ENCODE peak calls at places on chromosome 10, in six cellular contexts. R is A549, Z is SK-N-SH, O is GM23338, B is HCT116, J is HepG2. D is an unnamed sample.

GRCh38 chr10:133405844-133406527 is 12.0 kb downstream of the MTG1 start:
- DNase-seq in R (no peak), O (no peak), Z (no peak), B (no peak), J (no peak), D (no peak)

GRCh38 chr10:11160982-11161554 is 143.4 kb downstream of the CELF2 start:
- DNase-seq in J (no peak), O (no peak), R (no peak), Z (no peak), B (no peak), D (no peak)

GRCh38 chr10:27660268-27660667 is 85.4 kb downstream of the MKX start:
- DNase-seq in Z (no peak), J (no peak), O (no peak), R (no peak), B (no peak), D (no peak)

GRCh38 chr10:50397312-50398140 is 146.2 kb upstream of the ASAH2 start:
- DNase-seq in R (no peak), O (no peak), Z (no peak), J (peak), B (no peak), D (no peak)

GRCh38 chr10:3825862-3826351 is 40.9 kb upstream of the KLF6 start:
- DNase-seq in B (no peak), R (no peak), O (no peak), Z (no peak), J (no peak), D (no peak)

GRCh38 chr10:125125951-125126735 is 34.2 kb downstream of the CTBP2 start:
- DNase-seq in R (no peak), B (no peak), J (no peak), Z (no peak), O (no peak), D (no peak)

GRCh38 chr10:52950578-52950977 is 178.0 kb upstream of the MBL2 start:
- DNase-seq in O (peak), B (no peak), J (peak), R (no peak), Z (no peak), D (no peak)

GRCh38 chr10:821322-821721 is 110.2 kb downstream of the LARP4B start:
- DNase-seq in R (no peak), O (no peak), Z (no peak), B (no peak), J (no peak), D (no peak)

GRCh38 chr10:36026656-36027390 is 384.7 kb upstream of the FZD8 start:
- DNase-seq in O (no peak), J (no peak), B (no peak), Z (no peak), R (no peak), D (no peak)

GRCh38 chr10:32072025-32072787 is 16.0 kb upstream of the KIF5B start:
- DNase-seq in J (no peak), Z (no peak), O (peak), R (no peak), B (no peak), D (no peak)

GRCh38 chr10:125054216-125054615 is 106.1 kb downstream of the CTBP2 start:
- DNase-seq in B (no peak), J (no peak), R (no peak), O (no peak), Z (no peak), D (no peak)

GRCh38 chr10:64209574-64209973 is 688.4 kb downstream of the REEP3 start:
- DNase-seq in J (no peak), R (no peak), B (peak), O (no peak), Z (no peak), D (no peak)

GRCh38 chr10:101780818-101781654 is 2.2 kb downstream of the NPM3 start:
- DNase-seq in B (peak), Z (peak), O (peak), R (peak), J (peak), D (peak)

GRCh38 chr10:56728349-56728748 is 367.3 kb upstream of the ZWINT start:
- DNase-seq in O (no peak), Z (no peak), R (no peak), B (no peak), J (no peak), D (no peak)

GRCh38 chr10:103881420-103882284 is 26.3 kb upstream of the SH3PXD2A start:
- DNase-seq in J (no peak), B (no peak), Z (no peak), R (no peak), O (no peak), D (no peak)

GRCh38 chr10:132838346-132838970 is 52.5 kb upstream of the NKX6-2 start:
- DNase-seq in J (no peak), B (no peak), R (no peak), Z (no peak), O (no peak), D (no peak)

GRCh38 chr10:129605986-129606518 is 139.0 kb downstream of the MGMT start:
- DNase-seq in Z (no peak), J (no peak), B (no peak), O (no peak), R (no peak), D (no peak)

GRCh38 chr10:29596826-29597225 is 37.9 kb downstream of the SVIL start:
- DNase-seq in R (no peak), O (no peak), B (no peak), Z (no peak), J (no peak), D (no peak)

GRCh38 chr10:33117816-33118215 is 159.8 kb upstream of the ITGB1 start:
- DNase-seq in J (no peak), R (no peak), O (no peak), Z (no peak), B (no peak), D (no peak)
- TF ChIP-seq REST in J (no peak), R (no peak), O (no peak), Z (no peak), B (no peak), D (no peak)

GRCh38 chr10:116721048-116721897 is 21.1 kb downstream of the HSPA12A start:
- DNase-seq in Z (no peak), J (peak), B (no peak), R (no peak), O (no peak), D (no peak)
- TF ChIP-seq CTCF in Z (no peak), J (no peak), B (no peak), R (no peak), O (no peak), D (no peak)

GRCh38 chr10:118543714-118544400 is 51.6 kb downstream of the PRLHR start:
- DNase-seq in B (peak), O (peak), Z (peak), J (peak), R (peak), D (no peak)
- TF ChIP-seq REST in B (no peak), O (no peak), Z (no peak), J (no peak), R (no peak), D (no peak)

GRCh38 chr10:131396108-131397010 is 84.8 kb upstream of the TCERG1L start:
- DNase-seq in O (peak), B (no peak), Z (peak), R (peak), J (no peak), D (no peak)
- TF ChIP-seq CTCF in O (peak), B (no peak), Z (no peak), R (no peak), J (no peak), D (no peak)

GRCh38 chr10:87659571-87660483 is at the start of gene PAPSS2:
- DNase-seq in R (peak), Z (peak), J (no peak), O (peak), B (no peak), D (peak)
- TF ChIP-seq REST in R (no peak), Z (peak), J (no peak), O (no peak), B (no peak), D (no peak)

GRCh38 chr10:120221873-120222485 is 235.0 kb upstream of the PLPP4 start:
- DNase-seq in R (peak), J (peak), O (peak), B (peak), Z (peak), D (no peak)
- TF ChIP-seq CTCF in R (peak), J (peak), O (peak), B (peak), Z (peak), D (peak)

GRCh38 chr10:45044290-45044689 is 43.6 kb downstream of the ZNF22 start:
- DNase-seq in O (peak), B (no peak), J (no peak), Z (no peak), R (no peak), D (no peak)

GRCh38 chr10:45035673-45036072 is 35.0 kb downstream of the ZNF22 start:
- DNase-seq in J (no peak), B (no peak), R (no peak), Z (no peak), O (no peak), D (no peak)

DNA sequence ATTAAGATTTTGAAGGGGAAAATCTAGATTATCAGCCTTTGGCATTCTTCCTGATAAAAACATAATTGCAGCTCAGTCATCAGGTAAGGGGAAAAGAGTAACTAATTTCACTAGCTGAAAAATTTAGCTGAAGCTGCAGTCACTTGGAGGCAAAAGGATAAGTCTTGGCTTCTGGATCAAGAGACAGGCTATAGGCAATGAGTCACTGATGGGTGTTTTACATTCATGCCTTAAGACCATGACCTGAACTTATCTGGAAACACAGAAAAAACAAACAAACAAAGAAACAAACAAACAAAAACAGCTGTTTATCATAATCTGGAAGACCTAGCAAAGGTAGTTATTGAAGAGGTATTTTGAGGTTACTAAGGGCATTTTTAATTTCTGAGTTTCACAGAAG is 40.2 kb downstream of the ZNF22 start:
- DNase-seq in R (no peak), Z (no peak), O (no peak), J (no peak), B (no peak), D (no peak)
- TF ChIP-seq REST in R (no peak), Z (no peak), O (no peak), J (no peak), B (no peak), D (no peak)

GRCh38 chr10:126243306-126243705 is 145.0 kb downstream of the ADAM12 start:
- DNase-seq in B (no peak), J (no peak), O (no peak), Z (no peak), R (no peak), D (no peak)

GRCh38 chr10:126239844-126240243 is 148.4 kb downstream of the ADAM12 start:
- DNase-seq in R (no peak), B (no peak), O (no peak), J (no peak), Z (no peak), D (no peak)

GRCh38 chr10:126242352-126243260 is 145.7 kb downstream of the ADAM12 start:
- DNase-seq in R (no peak), B (no peak), J (no peak), O (no peak), Z (peak), D (no peak)

GRCh38 chr10:126243976-126244375 is 144.3 kb downstream of the ADAM12 start:
- DNase-seq in J (no peak), R (no peak), B (no peak), O (no peak), Z (no peak), D (no peak)

DNA sequence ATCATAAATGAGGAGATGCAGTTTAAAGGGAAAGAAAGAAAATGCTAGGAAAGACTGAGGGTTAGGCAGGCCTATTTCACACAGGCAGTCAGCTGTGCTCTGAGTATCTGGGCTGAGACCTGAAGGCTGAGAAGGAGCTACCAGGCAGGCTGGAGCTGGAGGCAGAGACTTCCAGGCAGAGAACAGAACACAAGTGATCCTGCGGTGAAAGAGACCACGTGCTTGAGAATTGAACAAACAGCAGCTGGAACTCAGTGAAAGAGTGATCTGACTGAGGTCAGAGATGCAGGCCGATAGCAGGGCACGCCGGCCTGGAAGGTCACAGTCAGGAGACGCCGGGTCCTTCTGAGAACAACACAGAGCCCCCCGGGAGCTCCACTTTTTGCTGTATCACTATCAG is 147.8 kb downstream of the ADAM12 start:
- DNase-seq in B (no peak), J (no peak), R (no peak), Z (no peak), O (no peak), D (no peak)
- TF ChIP-seq CTCF in B (no peak), J (no peak), R (no peak), Z (no peak), O (no peak), D (no peak)

D was measured in HL-60.